ENCODE peak calls at places on chromosomes 4 and X, in ten cellular contexts. G, X, Y, U, C, Q, R, P, T and F are unnamed samples.

GRCh38 chr4:53780736-53781400 is 189.6 kb upstream of the LNX1 start:
- DNase-seq in G (no peak), X (no peak), Y (no peak), U (no peak), C (no peak), Q (no peak), R (no peak), P (no peak), T (no peak), F (no peak)

GRCh38 chr4:156733582-156733981 is 238.0 kb downstream of the PDGFC start:
- DNase-seq in G (no peak), X (no peak), Y (no peak), U (no peak), C (no peak), Q (no peak), R (no peak), P (no peak), T (no peak), F (no peak)

GRCh38 chrX:155747520-155747919 is 133.6 kb upstream of the VAMP7 start:
- DNase-seq in G (no peak), X (no peak), Y (no peak), U (no peak), C (peak; percentile 50), Q (no peak), R (peak; percentile 16), P (no peak), T (no peak), F (no peak)

GRCh38 chr4:71584654-71585053 is 199.2 kb downstream of the GC start:
- DNase-seq in G (no peak), X (no peak), Y (no peak), U (no peak), C (no peak), Q (no peak), R (no peak), P (no peak), T (no peak), F (no peak)

GRCh38 chr4:1809754-1810502 is 16.8 kb downstream of the FGFR3 start:
- DNase-seq in G (peak; percentile 91), X (peak; percentile 63), Y (peak; percentile 53), U (peak; percentile 53), C (peak; percentile 75), Q (no peak), R (peak; percentile 29), P (peak; percentile 38), T (peak; percentile 96), F (peak; percentile 41)

GRCh38 chrX:154458116-154458953 is at the start of gene PLXNA3:
- DNase-seq in G (peak; percentile 50), X (peak; percentile 35), Y (peak; percentile 55), U (no peak), C (peak; percentile 62), Q (peak; percentile 8), R (peak; percentile 52), P (no peak), T (peak; percentile 78), F (no peak)

GRCh38 chr4:16663722-16664121 is 234.7 kb downstream of the LDB2 start:
- DNase-seq in G (no peak), X (no peak), Y (no peak), U (no peak), C (no peak), Q (no peak), R (no peak), P (no peak), T (no peak), F (no peak)

GRCh38 chr4:40736910-40737309 is 12.8 kb upstream of the NSUN7 start:
- DNase-seq in G (no peak), X (no peak), Y (no peak), U (no peak), C (no peak), Q (peak; percentile 25), R (peak; percentile 32), P (no peak), T (peak; percentile 36), F (peak; percentile 50)

GRCh38 chr4:69894221-69894620 is 34.3 kb upstream of the SULT1E1 start:
- DNase-seq in G (no peak), X (no peak), Y (no peak), U (no peak), C (no peak), Q (no peak), R (no peak), P (no peak), T (no peak), F (no peak)

GRCh38 chr4:42280327-42281095 is 116.8 kb upstream of the SHISA3 start:
- DNase-seq in G (peak; percentile 30), X (no peak), Y (no peak), U (no peak), C (no peak), Q (no peak), R (peak; percentile 5), P (no peak), T (peak; percentile 43), F (peak; percentile 56)

GRCh38 chr4:41319553-41319952 is 62.8 kb downstream of the UCHL1 start:
- DNase-seq in G (no peak), X (no peak), Y (no peak), U (no peak), C (no peak), Q (peak; percentile 63), R (no peak), P (no peak), T (no peak), F (no peak)

GRCh38 chrX:151870603-151871002 is 42.1 kb upstream of the MAGEA4 start:
- DNase-seq in G (no peak), X (no peak), Y (no peak), U (no peak), C (no peak), Q (no peak), R (no peak), P (no peak), T (no peak), F (no peak)

GRCh38 chr4:154205471-154205870 is 286.1 kb downstream of the DCHS2 start:
- DNase-seq in G (no peak), X (no peak), Y (no peak), U (no peak), C (no peak), Q (no peak), R (no peak), P (no peak), T (no peak), F (no peak)

GRCh38 chr4:26862381-26862915 is 1.8 kb downstream of the STIM2 start:
- DNase-seq in G (no peak), X (no peak), Y (no peak), U (no peak), C (no peak), Q (no peak), R (no peak), P (no peak), T (no peak), F (no peak)

GRCh38 chr4:77927991-77928925 is 65.6 kb downstream of the MRPL1 start:
- DNase-seq in G (no peak), X (no peak), Y (no peak), U (no peak), C (no peak), Q (peak; percentile 89), R (peak; percentile 83), P (no peak), T (no peak), F (no peak)

GRCh38 chr4:8303485-8304281 is 34.1 kb downstream of the HTRA3 start:
- DNase-seq in G (no peak), X (no peak), Y (no peak), U (no peak), C (peak; percentile 11), Q (no peak), R (no peak), P (no peak), T (no peak), F (peak; percentile 80)

GRCh38 chr4:78776729-78777555 is 792 bp downstream of the BMP2K start:
- DNase-seq in G (peak; percentile 15), X (peak; percentile 16), Y (peak; percentile 14), U (peak; percentile 42), C (peak; percentile 65), Q (peak; percentile 50), R (peak; percentile 14), P (peak; percentile 19), T (peak; percentile 47), F (peak; percentile 56)

GRCh38 chrX:11996810-11997209 is 141.5 kb upstream of the FRMPD4 start:
- DNase-seq in G (no peak), X (no peak), Y (no peak), U (no peak), C (no peak), Q (no peak), R (no peak), P (no peak), T (no peak), F (peak; percentile 44)

GRCh38 chr4:180861651-180862050 is 1381.6 kb upstream of the TENM3 start:
- DNase-seq in G (no peak), X (no peak), Y (no peak), U (no peak), C (no peak), Q (no peak), R (no peak), P (no peak), T (no peak), F (no peak)

GRCh38 chrX:130498653-130499274 is 97.0 kb downstream of the RBMX2 start:
- DNase-seq in G (no peak), X (no peak), Y (no peak), U (no peak), C (no peak), Q (no peak), R (no peak), P (no peak), T (no peak), F (no peak)

GRCh38 chrX:150763810-150764209 is 70.6 kb downstream of the MTMR1 start:
- DNase-seq in G (no peak), X (no peak), Y (no peak), U (no peak), C (no peak), Q (no peak), R (no peak), P (no peak), T (peak; percentile 27), F (no peak)

GRCh38 chr4:26088433-26088928 is 174.5 kb downstream of the SMIM20 start:
- DNase-seq in G (no peak), X (no peak), Y (no peak), U (no peak), C (no peak), Q (no peak), R (no peak), P (no peak), T (no peak), F (peak; percentile 9)

GRCh38 chr4:65845169-65845568 is 174.9 kb upstream of the EPHA5 start:
- DNase-seq in G (no peak), X (no peak), Y (no peak), U (no peak), C (no peak), Q (no peak), R (no peak), P (no peak), T (no peak), F (no peak)

GRCh38 chr4:112604590-112604989 is 32.1 kb downstream of the ZGRF1 start:
- DNase-seq in G (peak; percentile 63), X (no peak), Y (no peak), U (no peak), C (no peak), Q (peak; percentile 20), R (peak; percentile 30), P (no peak), T (peak; percentile 63), F (peak; percentile 33)

GRCh38 chrX:69318651-69319305 is 153.5 kb upstream of the PJA1 start:
- DNase-seq in G (no peak), X (no peak), Y (no peak), U (no peak), C (no peak), Q (no peak), R (no peak), P (no peak), T (no peak), F (no peak)

GRCh38 chr4:2082627-2083026 is 23.5 kb downstream of the NAT8L start:
- DNase-seq in G (peak; percentile 1), X (no peak), Y (no peak), U (no peak), C (no peak), Q (no peak), R (no peak), P (no peak), T (no peak), F (no peak)

GRCh38 chr4:6750302-6751221 is 32.0 kb upstream of the KIAA0232 start:
- DNase-seq in G (no peak), X (no peak), Y (no peak), U (no peak), C (no peak), Q (peak; percentile 5), R (no peak), P (no peak), T (no peak), F (no peak)

GRCh38 chr4:111064342-111064993 is 441.6 kb upstream of the PITX2 start:
- DNase-seq in G (no peak), X (no peak), Y (no peak), U (no peak), C (no peak), Q (no peak), R (no peak), P (no peak), T (peak; percentile 16), F (peak; percentile 69)